ENCODE peak calls at places on chromosomes 2 and 18, in six cellular contexts. S, K, L, Q, U and W are unnamed samples.

GRCh38 chr2:113890253-113891235 is 655 bp downstream of the ACTR3 start:
- DNase-seq in S (peak), L (peak), K (peak), U (peak), Q (peak), W (peak)

GRCh38 chr2:110755494-110756078 is 23.2 kb downstream of the ACOXL start:
- DNase-seq in U (no peak), L (no peak), K (no peak), Q (no peak), S (no peak), W (no peak)

GRCh38 chr2:120660056-120660694 is 75.5 kb upstream of the GLI2 start:
- DNase-seq in Q (no peak), S (no peak), U (no peak), K (no peak), L (no peak), W (no peak)

GRCh38 chr2:230864605-230865323 is at the start of gene ITM2C:
- DNase-seq in L (peak), K (no peak), Q (peak), U (no peak), S (peak), W (peak)

GRCh38 chr2:176642074-176642473 is 372.8 kb downstream of the MTX2 start:
- DNase-seq in K (no peak), Q (no peak), L (peak), U (no peak), S (no peak), W (no peak)

GRCh38 chr2:3144856-3145255 is 232.8 kb downstream of the EIPR1 start:
- DNase-seq in U (no peak), S (no peak), Q (no peak), L (no peak), K (no peak), W (no peak)

GRCh38 chr2:236352761-236353593 is 88.8 kb upstream of the ASB18 start:
- DNase-seq in U (peak), S (peak), Q (no peak), K (no peak), L (peak), W (no peak)

GRCh38 chr2:30915485-30915884 is 108.2 kb upstream of the CAPN13 start:
- DNase-seq in U (no peak), S (peak), L (peak), K (no peak), Q (peak), W (no peak)

GRCh38 chr2:24418166-24418843 is 58.0 kb upstream of the ITSN2 start:
- DNase-seq in K (no peak), U (no peak), L (no peak), Q (no peak), S (peak), W (no peak)

GRCh38 chr18:62435435-62436031 is 87.3 kb upstream of the ZCCHC2 start:
- DNase-seq in S (no peak), L (no peak), K (no peak), Q (no peak), U (no peak), W (no peak)

GRCh38 chr2:186570587-186570986 is 19.3 kb upstream of the ITGAV start:
- DNase-seq in U (no peak), Q (no peak), L (peak), K (no peak), S (peak), W (no peak)

GRCh38 chr18:36411745-36412168 is 114.2 kb downstream of the FHOD3 start:
- DNase-seq in S (peak), U (no peak), Q (no peak), K (no peak), L (peak), W (no peak)
- TF ChIP-seq CTCF in S (peak), U (peak), Q (no peak), K (peak), L (peak), W (no peak)

DNA sequence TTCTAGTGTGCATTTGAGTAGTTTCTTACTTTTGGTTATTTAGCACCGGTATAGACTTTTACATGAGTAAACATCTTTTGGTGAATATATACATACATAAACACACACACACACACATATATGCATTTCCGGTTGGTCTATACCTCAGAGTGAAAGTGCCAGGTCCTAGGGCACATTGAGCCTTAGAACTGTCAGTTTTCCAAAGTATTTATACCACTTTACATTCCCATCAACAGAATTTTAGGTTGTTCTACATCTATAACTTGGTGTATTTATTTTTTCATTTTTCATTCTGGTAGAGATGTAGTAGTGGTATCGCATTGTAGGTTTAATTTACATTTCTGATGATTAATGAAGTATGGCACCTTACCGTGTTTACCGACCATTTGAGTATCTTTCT is 22.6 kb downstream of the MMADHC start:
- DNase-seq in Q (no peak), U (no peak), K (no peak), S (no peak), L (no peak), W (no peak)
- TF ChIP-seq CTCF in Q (no peak), U (no peak), K (no peak), S (no peak), L (no peak), W (no peak)

DNA sequence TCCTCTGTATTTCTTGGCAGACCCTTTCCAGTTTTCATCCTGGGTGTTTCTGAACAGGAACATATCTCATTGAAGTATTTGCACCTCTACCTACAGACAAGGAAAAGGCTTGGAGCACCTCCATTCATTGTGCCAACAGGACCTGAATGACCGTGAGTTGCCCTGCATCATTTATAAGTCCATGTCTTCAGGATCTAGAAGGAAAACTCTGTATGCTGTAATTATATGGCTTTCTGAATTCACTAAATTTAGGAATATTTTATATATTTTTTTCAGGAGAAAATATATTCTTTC is 402.3 kb upstream of the SLC14A2 start:
- DNase-seq in U (no peak), S (no peak), Q (no peak), L (no peak), K (no peak), W (no peak)
- TF ChIP-seq CTCF in U (no peak), S (no peak), Q (no peak), L (no peak), K (peak), W (no peak)

GRCh38 chr2:22126978-22127377 is 1003.2 kb downstream of the TDRD15 start:
- DNase-seq in U (no peak), K (no peak), S (no peak), L (no peak), Q (no peak), W (no peak)

DNA sequence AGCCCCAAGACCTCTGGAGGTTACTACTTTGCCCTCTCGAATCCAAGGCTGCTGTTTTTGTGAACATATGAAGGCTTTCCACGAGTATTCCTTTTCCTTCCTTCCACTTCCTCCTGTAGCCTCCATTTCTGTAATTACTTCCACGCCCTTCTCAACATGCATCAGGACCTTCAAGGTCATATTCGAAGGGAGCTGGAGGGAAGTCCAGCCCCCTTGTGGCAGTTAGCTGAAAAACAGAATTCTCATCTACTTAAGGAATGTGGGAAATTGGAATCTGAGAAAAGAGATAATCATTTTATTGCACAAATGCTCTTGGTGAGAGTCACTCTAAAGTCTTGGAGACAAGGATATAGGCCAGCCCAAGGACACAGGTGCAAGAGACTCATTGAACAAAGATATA is 1000.2 kb downstream of the TDRD15 start:
- DNase-seq in U (no peak), Q (no peak), L (no peak), K (no peak), S (peak), W (no peak)
- TF ChIP-seq CTCF in U (no peak), Q (no peak), L (peak), K (no peak), S (peak), W (no peak)